ENCODE peak calls at places on chromosomes 16 and 17, in six cellular contexts. D, C, F, U, T and Y are unnamed samples.
A peak's percentile ranks its signal among the peaks of the same experiment; 100 is the strongest.

GRCh38 chr16:77183137-77183536 is 7.9 kb upstream of the MON1B start:
- DNase-seq in F (no peak), T (no peak), U (no peak), D (no peak), C (no peak), Y (no peak)

GRCh38 chr16:72201387-72201786 is 29.4 kb upstream of the PMFBP1 start:
- DNase-seq in U (no peak), D (no peak), F (no peak), T (no peak), C (no peak), Y (no peak)

GRCh38 chr17:43574348-43574747 is 28.2 kb upstream of the ETV4 start:
- DNase-seq in D (no peak), F (no peak), U (no peak), C (no peak), T (peak; percentile 39), Y (no peak)

GRCh38 chr17:28372203-28372944 is 880 bp downstream of the SARM1 start:
- DNase-seq in U (no peak), D (no peak), T (no peak), F (no peak), C (peak; percentile 13), Y (no peak)

GRCh38 chr16:11792404-11793260 is 4.4 kb downstream of the ZC3H7A start:
- DNase-seq in C (no peak), D (no peak), F (no peak), U (no peak), T (peak; percentile 71), Y (no peak)

GRCh38 chr16:85523602-85524364 is 89.3 kb upstream of the GSE1 start:
- DNase-seq in D (no peak), F (peak; percentile 55), T (no peak), U (no peak), C (no peak), Y (no peak)

GRCh38 chr17:49715717-49716279 is 8.0 kb upstream of the SLC35B1 start:
- DNase-seq in C (no peak), U (no peak), D (no peak), F (no peak), T (no peak), Y (no peak)

GRCh38 chr17:17372856-17373520 is 69.8 kb downstream of the NT5M start:
- DNase-seq in T (no peak), D (no peak), U (no peak), F (no peak), C (no peak), Y (no peak)

GRCh38 chr16:1823821-1824220 is 2.8 kb downstream of the HAGH start:
- DNase-seq in F (no peak), C (no peak), D (no peak), T (no peak), U (peak; percentile 62), Y (peak; percentile 6)

GRCh38 chr17:16215965-16216316 is 607 bp upstream of the NCOR1 start:
- DNase-seq in F (no peak), U (no peak), T (no peak), D (no peak), C (no peak), Y (no peak)

GRCh38 chr16:86294535-86294934 is 215.8 kb upstream of the FOXF1 start:
- DNase-seq in F (no peak), U (no peak), C (no peak), D (no peak), T (peak; percentile 26), Y (no peak)

GRCh38 chr17:70169707-70170597 is 620 bp downstream of the KCNJ2 start:
- DNase-seq in D (no peak), U (no peak), F (peak; percentile 43), C (no peak), T (no peak), Y (no peak)

GRCh38 chr17:34658796-34659195 is 79.4 kb downstream of the TMEM132E start:
- DNase-seq in C (no peak), U (no peak), F (no peak), D (no peak), T (no peak), Y (no peak)

GRCh38 chr16:9316615-9317014 is 225.2 kb downstream of the HAPSTR1 start:
- DNase-seq in U (no peak), D (no peak), C (peak; percentile 76), F (no peak), T (no peak), Y (no peak)

GRCh38 chr16:26133401-26133800 is 441.6 kb downstream of the HS3ST4 start:
- DNase-seq in U (no peak), F (no peak), T (no peak), D (no peak), C (no peak), Y (no peak)

GRCh38 chr17:80678621-80679020 is 134.0 kb downstream of the RPTOR start:
- DNase-seq in T (no peak), U (no peak), D (no peak), F (no peak), C (peak; percentile 44), Y (no peak)

GRCh38 chr17:79012563-79013134 is 3.1 kb upstream of the CANT1 start:
- DNase-seq in U (no peak), T (no peak), F (no peak), D (no peak), C (no peak), Y (no peak)

GRCh38 chr17:37828313-37829124 is 83.7 kb upstream of the HNF1B start:
- DNase-seq in D (no peak), U (no peak), T (no peak), F (no peak), C (no peak), Y (peak; percentile 59)

GRCh38 chr16:3681206-3681605 is 26.7 kb downstream of the DNASE1 start:
- DNase-seq in D (no peak), T (no peak), F (no peak), C (peak; percentile 52), U (no peak), Y (no peak)

GRCh38 chr16:21076186-21076883 is 74.3 kb downstream of the DNAH3 start:
- DNase-seq in F (no peak), D (no peak), U (no peak), T (no peak), C (no peak), Y (no peak)

GRCh38 chr16:50742521-50743150 is 750 bp downstream of the CYLD start:
- DNase-seq in U (no peak), F (no peak), T (peak; percentile 49), C (peak; percentile 41), D (no peak), Y (no peak)